ENCODE peak calls at places on chromosomes 7 and 10, in eight cellular contexts. K, I, Q, W, S, U, M and T are unnamed samples.

GRCh38 chr10:99540673-99541531 is 8.2 kb downstream of the NKX2-3 start:
- DNase-seq in M (peak; percentile 55), K (peak; percentile 65), U (peak; percentile 45), Q (peak; percentile 72), S (no peak), W (peak; percentile 76), I (no peak), T (peak; percentile 49)

GRCh38 chr7:92306153-92306552 is 60.4 kb downstream of the ANKIB1 start:
- DNase-seq in M (no peak), S (no peak), K (no peak), Q (no peak), I (no peak), W (no peak), U (no peak), T (no peak)

GRCh38 chr7:12581897-12582296 is 11.4 kb downstream of the SCIN start:
- DNase-seq in M (no peak), W (no peak), S (no peak), I (no peak), Q (no peak), K (no peak), U (no peak), T (no peak)

GRCh38 chr7:67301667-67302066 is 305.0 kb downstream of the TYW1 start:
- DNase-seq in Q (peak; percentile 15), S (no peak), I (no peak), W (no peak), M (no peak), U (no peak), K (peak; percentile 3), T (no peak)

GRCh38 chr7:37117261-37117660 is 331.4 kb downstream of the ELMO1 start:
- DNase-seq in U (no peak), M (no peak), Q (peak; percentile 56), K (peak; percentile 80), W (no peak), I (no peak), S (no peak), T (no peak)

GRCh38 chr7:137957887-137958286 is 44.0 kb downstream of the CREB3L2 start:
- DNase-seq in S (no peak), Q (no peak), I (no peak), U (no peak), M (no peak), W (no peak), K (no peak), T (no peak)

GRCh38 chr7:44173911-44174693 is 15.1 kb downstream of the GCK start:
- DNase-seq in M (no peak), K (no peak), I (no peak), Q (no peak), S (no peak), W (no peak), U (no peak), T (no peak)

GRCh38 chr7:142139597-142140501 is 28.3 kb downstream of the MGAM2 start:
- DNase-seq in Q (no peak), W (no peak), M (no peak), K (no peak), I (no peak), U (no peak), S (no peak), T (peak; percentile 21)

GRCh38 chr7:80182630-80183276 is 48.1 kb downstream of the GNAI1 start:
- DNase-seq in K (peak; percentile 80), M (no peak), S (no peak), W (no peak), I (no peak), U (no peak), Q (no peak), T (no peak)

GRCh38 chr7:135650831-135651573 is 11.3 kb upstream of the STMP1 start:
- DNase-seq in M (peak; percentile 14), K (no peak), W (no peak), I (no peak), U (peak; percentile 34), S (no peak), Q (no peak), T (peak; percentile 25)

GRCh38 chr7:81769891-81770818 is at the start of gene HGF:
- DNase-seq in U (peak; percentile 36), M (peak; percentile 14), S (peak; percentile 34), K (peak; percentile 50), I (no peak), W (peak; percentile 86), Q (peak; percentile 47), T (peak; percentile 47)

GRCh38 chr10:50558368-50558767 is 65.4 kb downstream of the SGMS1 start:
- DNase-seq in U (no peak), M (peak; percentile 34), I (no peak), K (no peak), S (no peak), W (no peak), Q (no peak), T (peak; percentile 19)

GRCh38 chr7:158413962-158414961 is 173.4 kb downstream of the PTPRN2 start:
- DNase-seq in Q (peak; percentile 77), M (no peak), U (peak; percentile 12), W (no peak), S (no peak), K (peak; percentile 57), I (peak; percentile 21), T (no peak)

GRCh38 chr7:113976508-113976907 is 57.7 kb upstream of the PPP1R3A start:
- DNase-seq in Q (no peak), I (no peak), W (no peak), U (no peak), K (no peak), S (no peak), M (no peak), T (no peak)

GRCh38 chr10:98351831-98352402 is 63.1 kb downstream of the PYROXD2 start:
- DNase-seq in W (no peak), Q (no peak), K (no peak), S (no peak), M (peak; percentile 58), U (no peak), I (no peak), T (no peak)

GRCh38 chr7:93715234-93715633 is 140.7 kb upstream of the CALCR start:
- DNase-seq in K (peak; percentile 77), W (peak; percentile 68), U (peak; percentile 28), S (no peak), Q (peak; percentile 64), M (peak; percentile 58), I (peak; percentile 74), T (peak; percentile 44)

GRCh38 chr7:37108615-37109014 is 340.0 kb downstream of the ELMO1 start:
- DNase-seq in I (no peak), S (no peak), Q (no peak), U (no peak), M (no peak), W (no peak), K (no peak), T (no peak)

GRCh38 chr10:8539056-8539455 is 484.6 kb downstream of the GATA3 start:
- DNase-seq in W (no peak), Q (no peak), M (no peak), I (no peak), S (no peak), U (no peak), K (no peak), T (no peak)

GRCh38 chr7:80830000-80830399 is 88.9 kb downstream of the SEMA3C start:
- DNase-seq in U (no peak), W (no peak), Q (no peak), M (no peak), I (no peak), K (no peak), S (no peak), T (no peak)

GRCh38 chr7:100673942-100674431 is 447 bp downstream of the GNB2 start:
- DNase-seq in W (peak; percentile 89), I (no peak), U (no peak), Q (no peak), S (no peak), M (no peak), K (no peak), T (peak; percentile 54)

GRCh38 chr10:16828731-16829175 is 11.5 kb upstream of the RSU1 start:
- DNase-seq in U (no peak), I (no peak), K (no peak), Q (no peak), M (no peak), S (no peak), W (peak; percentile 48), T (peak; percentile 33)

GRCh38 chr10:125407000-125407502 is 246.7 kb upstream of the CTBP2 start:
- DNase-seq in I (peak; percentile 57), K (no peak), W (no peak), U (no peak), Q (no peak), M (no peak), S (peak; percentile 66), T (peak; percentile 51)

GRCh38 chr10:18229839-18230238 is 89.6 kb downstream of the CACNB2 start:
- DNase-seq in U (no peak), K (no peak), S (no peak), I (no peak), W (no peak), Q (no peak), M (no peak), T (no peak)

DNA sequence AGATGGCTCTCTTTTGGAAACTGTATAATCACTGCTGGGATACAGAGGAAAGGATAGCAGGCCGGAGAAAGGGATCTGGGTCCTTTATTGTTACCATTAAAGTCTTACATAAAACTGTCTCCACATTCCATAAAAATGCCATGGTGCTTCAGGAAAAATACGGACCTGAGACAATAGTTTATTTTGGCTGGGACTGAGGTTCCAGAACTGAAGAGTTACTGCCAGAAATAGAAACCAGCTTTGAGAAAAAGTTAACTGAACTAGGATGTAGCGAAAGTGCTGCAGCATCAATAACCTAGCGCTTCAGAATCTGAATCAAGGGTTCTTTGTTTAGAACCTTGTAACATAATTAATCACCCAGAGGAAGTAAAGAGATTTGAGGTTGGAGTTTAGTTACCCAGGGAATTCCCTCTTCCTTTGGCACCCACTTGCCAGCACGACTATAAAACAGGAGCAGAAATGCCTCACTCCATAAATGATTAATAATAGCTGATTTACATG is 38.0 kb downstream of the MEOX2 start:
- DNase-seq in W (no peak), Q (no peak), K (no peak), U (no peak), M (no peak), I (no peak), S (no peak), T (peak; percentile 6)
- H3K27ac ChIP-seq in W (no peak overlapping the region), Q (no peak overlapping the region), K (no peak overlapping the region), U (no peak overlapping the region), M (no peak overlapping the region), I (no peak overlapping the region), S (no peak overlapping the region), T (no peak overlapping the region)

DNA sequence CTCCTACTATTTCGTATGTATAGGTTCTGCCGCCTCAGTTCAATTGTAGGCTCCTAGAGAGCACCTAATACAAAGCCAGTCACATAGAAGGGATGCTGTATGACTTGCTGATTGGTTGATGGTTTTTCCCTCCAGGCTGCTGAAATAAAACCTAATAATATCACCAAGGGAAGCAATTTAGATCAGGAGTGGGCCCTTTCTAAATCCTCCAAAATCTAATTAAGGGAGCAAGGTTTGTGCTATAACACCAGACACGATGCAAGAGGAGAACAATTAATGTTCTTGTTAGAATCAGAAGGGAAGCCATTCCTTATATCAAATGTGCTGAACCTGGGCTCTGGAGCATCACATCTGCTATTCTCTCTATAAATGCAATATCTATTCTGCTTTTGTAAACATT is 42.0 kb upstream of the SLC13A1 start:
- DNase-seq in W (no peak), I (no peak), U (no peak), M (no peak), Q (no peak), K (no peak), S (no peak), T (no peak)
- H3K4me3 ChIP-seq in W (no peak overlapping the region), I (no peak overlapping the region), U (no peak overlapping the region), M (no peak overlapping the region), Q (no peak overlapping the region), K (no peak overlapping the region), S (no peak overlapping the region), T (no peak overlapping the region)

GRCh38 chr10:119644215-119644826 is 6.9 kb upstream of the BAG3 start:
- DNase-seq in S (no peak), I (no peak), Q (peak; percentile 73), U (no peak), M (no peak), W (no peak), K (peak; percentile 61), T (no peak)
- TF ChIP-seq CTCF in S (no peak), I (peak; percentile 7), Q (peak; percentile 64), U (no peak), M (peak; percentile 23), W (no peak), K (peak; percentile 57), T (no peak)

GRCh38 chr10:103892181-103892580 is 25.8 kb downstream of the STN1 start:
- DNase-seq in S (no peak), M (no peak), K (no peak), Q (no peak), U (peak; percentile 50), I (no peak), W (no peak), T (no peak)
- H3K27ac ChIP-seq in S (peak overlapping the region; percentile 75), M (no peak overlapping the region), K (no peak overlapping the region), Q (no peak overlapping the region), U (peak overlapping the region; percentile 84), I (no peak overlapping the region), W (no peak overlapping the region), T (no peak overlapping the region)